ENCODE peak calls at places on chromosomes 6 and 20, in nine cellular contexts. One of them, this sample, is unnamed.

GRCh38 chr6:119215885-119216590 is 133.5 kb downstream of the MAN1A1 start:
- DNase-seq in brain microvascular endothelial cell: no peak
- DNase-seq in HFF-Myc: no peak
- DNase-seq in coronary artery: no peak
- DNase-seq in prostate gland: no peak
- DNase-seq in activated T-cell treated with anti-CD3 and anti-CD28 coated beads for 1 hour: no peak
- DNase-seq in iris pigment epithelial cell: no peak
- DNase-seq in fibroblast of gingiva: no peak
- DNase-seq in fibroblast of lung: no peak
- DNase-seq in this sample: no peak

GRCh38 chr6:44074383-44075136 is 52.7 kb downstream of the MRPL14 start:
- DNase-seq in activated T-cell treated with anti-CD3 and anti-CD28 coated beads for 1 hour: peak; percentile 50
- DNase-seq in HFF-Myc: no peak
- DNase-seq in prostate gland: peak; percentile 52
- DNase-seq in brain microvascular endothelial cell: peak; percentile 76
- DNase-seq in iris pigment epithelial cell: peak; percentile 69
- DNase-seq in fibroblast of lung: peak; percentile 82
- DNase-seq in coronary artery: no peak
- DNase-seq in fibroblast of gingiva: peak; percentile 65
- DNase-seq in this sample: peak; percentile 79

GRCh38 chr20:18613553-18613952 is 25.7 kb downstream of the DTD1 start:
- DNase-seq in prostate gland: no peak
- DNase-seq in HFF-Myc: peak; percentile 14
- DNase-seq in iris pigment epithelial cell: no peak
- DNase-seq in brain microvascular endothelial cell: peak; percentile 24
- DNase-seq in coronary artery: no peak
- DNase-seq in fibroblast of lung: no peak
- DNase-seq in fibroblast of gingiva: no peak
- DNase-seq in activated T-cell treated with anti-CD3 and anti-CD28 coated beads for 1 hour: no peak
- DNase-seq in this sample: no peak

GRCh38 chr6:1574083-1574761 is 35.5 kb upstream of the FOXC1 start:
- DNase-seq in brain microvascular endothelial cell: no peak
- DNase-seq in prostate gland: no peak
- DNase-seq in fibroblast of lung: no peak
- DNase-seq in activated T-cell treated with anti-CD3 and anti-CD28 coated beads for 1 hour: no peak
- DNase-seq in fibroblast of gingiva: peak; percentile 18
- DNase-seq in HFF-Myc: no peak
- DNase-seq in iris pigment epithelial cell: no peak
- DNase-seq in coronary artery: no peak
- DNase-seq in this sample: peak; percentile 58

GRCh38 chr6:89438248-89438647 is 5.3 kb downstream of the ANKRD6 start:
- DNase-seq in prostate gland: no peak
- DNase-seq in iris pigment epithelial cell: no peak
- DNase-seq in fibroblast of lung: no peak
- DNase-seq in brain microvascular endothelial cell: no peak
- DNase-seq in coronary artery: no peak
- DNase-seq in HFF-Myc: no peak
- DNase-seq in activated T-cell treated with anti-CD3 and anti-CD28 coated beads for 1 hour: no peak
- DNase-seq in fibroblast of gingiva: no peak
- DNase-seq in this sample: no peak

GRCh38 chr20:15196580-15197255 is 859.3 kb upstream of the FLRT3 start:
- DNase-seq in coronary artery: no peak
- DNase-seq in fibroblast of lung: no peak
- DNase-seq in activated T-cell treated with anti-CD3 and anti-CD28 coated beads for 1 hour: no peak
- DNase-seq in iris pigment epithelial cell: no peak
- DNase-seq in fibroblast of gingiva: no peak
- DNase-seq in HFF-Myc: no peak
- DNase-seq in prostate gland: no peak
- DNase-seq in brain microvascular endothelial cell: no peak
- DNase-seq in this sample: no peak

GRCh38 chr20:63117661-63118302 is 98.1 kb downstream of the YTHDF1 start:
- DNase-seq in activated T-cell treated with anti-CD3 and anti-CD28 coated beads for 1 hour: no peak
- DNase-seq in fibroblast of lung: no peak
- DNase-seq in HFF-Myc: no peak
- DNase-seq in fibroblast of gingiva: no peak
- DNase-seq in iris pigment epithelial cell: no peak
- DNase-seq in prostate gland: no peak
- DNase-seq in coronary artery: no peak
- DNase-seq in brain microvascular endothelial cell: no peak
- DNase-seq in this sample: no peak

GRCh38 chr6:36907781-36908180 is 22.0 kb downstream of the C6orf89 start:
- DNase-seq in HFF-Myc: no peak
- DNase-seq in activated T-cell treated with anti-CD3 and anti-CD28 coated beads for 1 hour: no peak
- DNase-seq in iris pigment epithelial cell: peak; percentile 62
- DNase-seq in prostate gland: peak; percentile 80
- DNase-seq in coronary artery: no peak
- DNase-seq in fibroblast of lung: peak; percentile 71
- DNase-seq in fibroblast of gingiva: no peak
- DNase-seq in brain microvascular endothelial cell: no peak
- DNase-seq in this sample: no peak

GRCh38 chr20:38426498-38426897 is 8.6 kb downstream of the SNHG17 start:
- DNase-seq in coronary artery: no peak
- DNase-seq in prostate gland: no peak
- DNase-seq in HFF-Myc: no peak
- DNase-seq in fibroblast of lung: no peak
- DNase-seq in iris pigment epithelial cell: no peak
- DNase-seq in fibroblast of gingiva: no peak
- DNase-seq in brain microvascular endothelial cell: no peak
- DNase-seq in activated T-cell treated with anti-CD3 and anti-CD28 coated beads for 1 hour: no peak
- DNase-seq in this sample: no peak

GRCh38 chr6:153231048-153231635 is 100.1 kb upstream of the RGS17 start:
- DNase-seq in activated T-cell treated with anti-CD3 and anti-CD28 coated beads for 1 hour: no peak
- DNase-seq in HFF-Myc: no peak
- DNase-seq in iris pigment epithelial cell: peak; percentile 57
- DNase-seq in coronary artery: no peak
- DNase-seq in fibroblast of gingiva: peak; percentile 21
- DNase-seq in brain microvascular endothelial cell: peak; percentile 66
- DNase-seq in fibroblast of lung: peak; percentile 56
- DNase-seq in prostate gland: no peak
- DNase-seq in this sample: peak; percentile 47

GRCh38 chr6:105667061-105667460 is 264.2 kb upstream of the PREP start:
- DNase-seq in fibroblast of lung: no peak
- DNase-seq in prostate gland: no peak
- DNase-seq in fibroblast of gingiva: no peak
- DNase-seq in brain microvascular endothelial cell: no peak
- DNase-seq in HFF-Myc: no peak
- DNase-seq in iris pigment epithelial cell: no peak
- DNase-seq in coronary artery: no peak
- DNase-seq in activated T-cell treated with anti-CD3 and anti-CD28 coated beads for 1 hour: no peak
- DNase-seq in this sample: no peak

GRCh38 chr20:64044484-64045247 is 4.8 kb downstream of the SOX18 start:
- DNase-seq in brain microvascular endothelial cell: no peak
- DNase-seq in activated T-cell treated with anti-CD3 and anti-CD28 coated beads for 1 hour: no peak
- DNase-seq in fibroblast of gingiva: no peak
- DNase-seq in iris pigment epithelial cell: peak; percentile 51
- DNase-seq in prostate gland: no peak
- DNase-seq in HFF-Myc: no peak
- DNase-seq in coronary artery: no peak
- DNase-seq in fibroblast of lung: peak; percentile 44
- DNase-seq in this sample: no peak

GRCh38 chr20:36836591-36837329 is 39.2 kb upstream of the TLDC2 start:
- DNase-seq in prostate gland: no peak
- DNase-seq in activated T-cell treated with anti-CD3 and anti-CD28 coated beads for 1 hour: no peak
- DNase-seq in fibroblast of gingiva: peak; percentile 42
- DNase-seq in brain microvascular endothelial cell: peak; percentile 67
- DNase-seq in coronary artery: no peak
- DNase-seq in iris pigment epithelial cell: peak; percentile 64
- DNase-seq in HFF-Myc: no peak
- DNase-seq in fibroblast of lung: peak; percentile 61
- DNase-seq in this sample: peak; percentile 79

GRCh38 chr6:44219053-44219814 is 2.5 kb downstream of the MYMX start:
- DNase-seq in iris pigment epithelial cell: peak; percentile 63
- DNase-seq in fibroblast of gingiva: peak; percentile 27
- DNase-seq in brain microvascular endothelial cell: no peak
- DNase-seq in coronary artery: peak; percentile 92
- DNase-seq in activated T-cell treated with anti-CD3 and anti-CD28 coated beads for 1 hour: no peak
- DNase-seq in HFF-Myc: no peak
- DNase-seq in fibroblast of lung: peak; percentile 63
- DNase-seq in prostate gland: peak; percentile 54
- DNase-seq in this sample: peak; percentile 80

GRCh38 chr6:137043710-137044365 is 927 bp downstream of the IL20RA start:
- DNase-seq in iris pigment epithelial cell: peak; percentile 47
- DNase-seq in prostate gland: peak; percentile 33
- DNase-seq in coronary artery: no peak
- DNase-seq in fibroblast of gingiva: peak; percentile 38
- DNase-seq in fibroblast of lung: peak; percentile 61
- DNase-seq in brain microvascular endothelial cell: peak; percentile 12
- DNase-seq in activated T-cell treated with anti-CD3 and anti-CD28 coated beads for 1 hour: no peak
- DNase-seq in HFF-Myc: no peak
- DNase-seq in this sample: peak; percentile 49

This sample was measured in iPS-NIHi11.